ENCODE peak calls at places on chromosomes 3 and 15, in six cellular contexts. Y, R, P, D, Q and K are unnamed samples.

GRCh38 chr3:178684881-178685590 is 148.8 kb downstream of the KCNMB2 start:
- DNase-seq in Y (no peak), R (no peak), P (no peak), D (peak; percentile 15), Q (no peak), K (no peak)

GRCh38 chr3:161388860-161389259 is 17.5 kb upstream of the SPTSSB start:
- DNase-seq in Y (no peak), R (no peak), P (no peak), D (no peak), Q (no peak), K (no peak)

GRCh38 chr3:66302288-66302687 is 81.5 kb downstream of the SLC25A26 start:
- DNase-seq in Y (no peak), R (peak; percentile 12), P (no peak), D (no peak), Q (no peak), K (no peak)

GRCh38 chr3:2623463-2623862 is 486.7 kb downstream of the IL5RA start:
- DNase-seq in Y (no peak), R (no peak), P (peak; percentile 9), D (no peak), Q (no peak), K (no peak)

GRCh38 chr3:179446501-179446900 is 4.8 kb downstream of the GNB4 start:
- DNase-seq in Y (no peak), R (no peak), P (peak; percentile 48), D (peak; percentile 62), Q (no peak), K (no peak)

GRCh38 chr3:9024341-9024740 is 61.1 kb upstream of the RAD18 start:
- DNase-seq in Y (peak; percentile 34), R (no peak), P (no peak), D (no peak), Q (no peak), K (no peak)

GRCh38 chr3:45009868-45010267 is 16.2 kb upstream of the CLEC3B start:
- DNase-seq in Y (no peak), R (no peak), P (no peak), D (no peak), Q (no peak), K (no peak)

GRCh38 chr3:59266551-59266950 is 216.7 kb upstream of the CFAP20DC start:
- DNase-seq in Y (no peak), R (no peak), P (peak; percentile 44), D (no peak), Q (no peak), K (no peak)

GRCh38 chr3:125310623-125311076 is 64.5 kb downstream of the ZNF148 start:
- DNase-seq in Y (no peak), R (no peak), P (no peak), D (no peak), Q (no peak), K (no peak)

GRCh38 chr3:26114851-26115250 is 325.0 kb downstream of the OXSM start:
- DNase-seq in Y (no peak), R (no peak), P (no peak), D (no peak), Q (no peak), K (no peak)

GRCh38 chr3:42613462-42613861 is 13.0 kb downstream of the NKTR start:
- DNase-seq in Y (no peak), R (no peak), P (no peak), D (no peak), Q (no peak), K (no peak)

GRCh38 chr3:155435821-155436220 is 142.3 kb upstream of the STRIT1 start:
- DNase-seq in Y (no peak), R (no peak), P (no peak), D (no peak), Q (no peak), K (no peak)

GRCh38 chr15:73858062-73858461 is 15.3 kb upstream of the TBC1D21 start:
- DNase-seq in Y (no peak), R (no peak), P (no peak), D (no peak), Q (no peak), K (no peak)

GRCh38 chr3:10600159-10601125 is 95.1 kb upstream of the ATP2B2 start:
- DNase-seq in Y (no peak), R (no peak), P (no peak), D (no peak), Q (no peak), K (no peak)

GRCh38 chr15:33021806-33022389 is 172.6 kb downstream of the FMN1 start:
- DNase-seq in Y (no peak), R (peak; percentile 41), P (peak; percentile 75), D (peak; percentile 66), Q (no peak), K (no peak)

GRCh38 chr15:50463423-50464358 is 39.5 kb downstream of the USP8 start:
- DNase-seq in Y (no peak), R (no peak), P (peak; percentile 68), D (no peak), Q (no peak), K (no peak)

GRCh38 chr15:39713846-39714245 is 68.8 kb downstream of the FSIP1 start:
- DNase-seq in Y (no peak), R (no peak), P (no peak), D (no peak), Q (no peak), K (no peak)

GRCh38 chr3:11558918-11559815 is 84.5 kb downstream of the VGLL4 start:
- DNase-seq in Y (no peak), R (no peak), P (no peak), D (no peak), Q (no peak), K (no peak)

GRCh38 chr3:182258538-182259177 is 534.6 kb upstream of the ATP11B start:
- DNase-seq in Y (no peak), R (no peak), P (no peak), D (peak; percentile 78), Q (no peak), K (no peak)

GRCh38 chr3:64143399-64144130 is 81.7 kb downstream of the PRICKLE2 start:
- DNase-seq in Y (no peak), R (peak; percentile 8), P (peak; percentile 75), D (peak; percentile 78), Q (no peak), K (no peak)

GRCh38 chr3:128933922-128934253 is 54.5 kb downstream of the ACAD9 start:
- DNase-seq in Y (peak; percentile 30), R (no peak), P (no peak), D (no peak), Q (peak; percentile 2), K (no peak)

GRCh38 chr15:68337826-68338225 is 60.3 kb downstream of the FEM1B start:
- DNase-seq in Y (no peak), R (no peak), P (no peak), D (no peak), Q (no peak), K (no peak)

GRCh38 chr15:70559840-70560239 is 203.5 kb downstream of the UACA start:
- DNase-seq in Y (no peak), R (no peak), P (no peak), D (no peak), Q (no peak), K (no peak)

GRCh38 chr15:75677601-75678323 is 30.1 kb downstream of the SNX33 start:
- DNase-seq in Y (no peak), R (no peak), P (no peak), D (no peak), Q (no peak), K (no peak)

GRCh38 chr15:101568304-101568703 is 78.8 kb upstream of the PCSK6 start:
- DNase-seq in Y (no peak), R (no peak), P (no peak), D (no peak), Q (no peak), K (no peak)

GRCh38 chr3:5304789-5305680 is 117.5 kb downstream of the EDEM1 start:
- DNase-seq in Y (no peak), R (peak; percentile 66), P (peak; percentile 44), D (peak; percentile 57), Q (peak; percentile 15), K (no peak)

GRCh38 chr3:146156060-146156459 is 4.9 kb downstream of the PLOD2 start:
- DNase-seq in Y (no peak), R (peak; percentile 6), P (no peak), D (no peak), Q (peak; percentile 43), K (no peak)

GRCh38 chr3:81676706-81677456 is 84.6 kb downstream of the GBE1 start:
- DNase-seq in Y (no peak), R (no peak), P (no peak), D (no peak), Q (no peak), K (no peak)
- H3K27ac ChIP-seq in Y (no peak overlapping the region), R (no peak overlapping the region), P (no peak overlapping the region), D (no peak overlapping the region), Q (no peak overlapping the region), K (no peak overlapping the region)

GRCh38 chr3:97823503-97824004 is 1.7 kb downstream of the CRYBG3 start:
- DNase-seq in Y (peak; percentile 64), R (no peak), P (no peak), D (peak; percentile 16), Q (no peak), K (no peak)
- H3K4me3 ChIP-seq in Y (peak overlapping the region; percentile 92), R (no peak overlapping the region), P (peak overlapping the region; percentile 83), D (peak overlapping the region; percentile 70), Q (peak overlapping the region; percentile 70), K (peak overlapping the region; percentile 83)

GRCh38 chr3:98843301-98843959 is 58.1 kb downstream of the DCBLD2 start:
- DNase-seq in Y (no peak), R (no peak), P (no peak), D (no peak), Q (no peak), K (no peak)

DNA sequence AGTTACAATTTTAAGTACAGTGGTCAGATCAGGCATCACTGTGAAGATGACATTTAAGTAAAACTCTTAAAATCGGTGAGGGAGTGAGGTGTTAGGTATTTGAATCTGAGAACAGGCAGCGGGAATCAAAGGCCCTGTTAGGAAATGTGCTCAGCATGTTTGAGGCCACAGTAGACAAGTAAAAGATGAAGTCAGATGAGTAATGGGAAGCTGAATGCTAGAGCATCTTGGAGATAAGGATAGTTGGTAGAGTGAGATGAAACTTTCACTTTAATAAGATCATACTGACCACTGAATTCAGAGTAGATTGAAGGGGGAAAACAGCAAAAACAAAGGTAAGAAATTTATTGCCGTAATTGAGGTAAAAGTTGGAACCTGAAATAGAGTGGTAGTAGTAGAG is 61.6 kb downstream of the DCBLD2 start:
- DNase-seq in Y (no peak), R (no peak), P (peak; percentile 67), D (no peak), Q (no peak), K (no peak)
- H3K27ac ChIP-seq in Y (no peak overlapping the region), R (no peak overlapping the region), P (no peak overlapping the region), D (no peak overlapping the region), Q (no peak overlapping the region), K (no peak overlapping the region)

DNA sequence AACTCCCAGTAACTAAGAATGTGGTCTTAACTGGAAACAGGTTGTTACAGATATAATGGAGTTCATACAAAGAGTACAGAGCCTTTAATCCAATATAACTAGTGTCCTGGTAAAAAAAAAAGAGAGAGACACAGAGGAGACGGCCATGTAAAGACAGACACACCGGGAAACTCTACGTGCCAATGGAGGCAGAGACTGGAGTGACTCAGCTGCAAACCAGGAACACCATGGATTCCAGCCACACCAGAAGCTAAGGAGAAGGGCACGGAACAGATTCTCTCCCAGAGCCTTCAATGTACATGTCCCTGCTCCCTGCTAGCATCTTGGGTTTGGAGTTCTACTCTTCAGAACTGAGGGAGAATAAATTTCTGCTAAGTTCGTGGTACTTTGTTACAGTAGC is 4.5 kb downstream of the RNF168 start:
- DNase-seq in Y (no peak), R (no peak), P (peak; percentile 32), D (no peak), Q (no peak), K (no peak)
- H3K4me3 ChIP-seq in Y (no peak overlapping the region), R (no peak overlapping the region), P (no peak overlapping the region), D (no peak overlapping the region), Q (no peak overlapping the region), K (no peak overlapping the region)